ENCODE peak calls at places on chromosome 20, in six cellular contexts. K, D, L, N, H and Z are unnamed samples.

GRCh38 chr20:63553251-63553932 is 567 bp upstream of the FNDC11 start:
- DNase-seq in K (peak), D (peak), L (peak), N (peak), H (peak), Z (peak)

GRCh38 chr20:44405785-44406571 is 50.5 kb downstream of the HNF4A start:
- DNase-seq in K (no peak), D (no peak), L (no peak), N (no peak), H (no peak), Z (no peak)

GRCh38 chr20:50073500-50073899 is 39.5 kb downstream of the UBE2V1 start:
- DNase-seq in K (peak), D (no peak), L (no peak), N (no peak), H (no peak), Z (no peak)

GRCh38 chr20:31652917-31653385 is 15.2 kb downstream of the COX4I2 start:
- DNase-seq in K (no peak), D (peak), L (no peak), N (no peak), H (no peak), Z (peak)

GRCh38 chr20:5090191-5090590 is 29.6 kb downstream of the PCNA start:
- DNase-seq in K (no peak), D (peak), L (no peak), N (peak), H (no peak), Z (no peak)

GRCh38 chr20:44566811-44567210 is 15.6 kb upstream of the PKIG start:
- DNase-seq in K (no peak), D (no peak), L (no peak), N (no peak), H (no peak), Z (no peak)

GRCh38 chr20:20815711-20816455 is 103.4 kb upstream of the RALGAPA2 start:
- DNase-seq in K (no peak), D (no peak), L (no peak), N (peak), H (no peak), Z (no peak)

GRCh38 chr20:37243937-37244571 is 17.6 kb downstream of the GHRH start:
- DNase-seq in K (peak), D (peak), L (no peak), N (no peak), H (no peak), Z (peak)

GRCh38 chr20:44370639-44371218 is 15.2 kb downstream of the HNF4A start:
- DNase-seq in K (no peak), D (no peak), L (no peak), N (no peak), H (no peak), Z (peak)

GRCh38 chr20:42705550-42705949 is 484.2 kb downstream of the PTPRT start:
- DNase-seq in K (no peak), D (no peak), L (no peak), N (no peak), H (no peak), Z (no peak)

GRCh38 chr20:45487231-45487635 is 17.7 kb downstream of the WFDC2 start:
- DNase-seq in K (no peak), D (no peak), L (no peak), N (peak), H (no peak), Z (peak)

GRCh38 chr20:33846291-33846916 is 35.3 kb downstream of the CHMP4B start:
- DNase-seq in K (peak), D (no peak), L (no peak), N (no peak), H (no peak), Z (peak)

GRCh38 chr20:24676353-24676977 is 207.0 kb downstream of the SYNDIG1 start:
- DNase-seq in K (no peak), D (no peak), L (no peak), N (no peak), H (no peak), Z (no peak)

GRCh38 chr20:7736336-7736735 is 203.9 kb downstream of the HAO1 start:
- DNase-seq in K (no peak), D (peak), L (no peak), N (no peak), H (no peak), Z (no peak)

GRCh38 chr20:17619351-17620093 is 49.6 kb downstream of the DSTN start:
- DNase-seq in K (no peak), D (no peak), L (no peak), N (no peak), H (no peak), Z (peak)

GRCh38 chr20:8209061-8209460 is 77.0 kb downstream of the PLCB1 start:
- DNase-seq in K (no peak), D (peak), L (no peak), N (no peak), H (no peak), Z (peak)

GRCh38 chr20:45036044-45036755 is 64.7 kb downstream of the KCNS1 start:
- DNase-seq in K (no peak), D (peak), L (peak), N (no peak), H (no peak), Z (no peak)

GRCh38 chr20:40414843-40415615 is 274.0 kb downstream of the MAFB start:
- DNase-seq in K (no peak), D (no peak), L (no peak), N (no peak), H (no peak), Z (no peak)

GRCh38 chr20:35091808-35092523 is 641 bp downstream of the TRPC4AP start:
- DNase-seq in K (no peak), D (peak), L (no peak), N (no peak), H (no peak), Z (peak)

GRCh38 chr20:19074828-19075516 is 137.5 kb upstream of the SLC24A3 start:
- DNase-seq in K (peak), D (no peak), L (no peak), N (no peak), H (peak), Z (no peak)

GRCh38 chr20:19071442-19071717 is 141.1 kb upstream of the SLC24A3 start:
- DNase-seq in K (no peak), D (no peak), L (no peak), N (no peak), H (no peak), Z (no peak)

GRCh38 chr20:19072988-19073387 is 139.5 kb upstream of the SLC24A3 start:
- DNase-seq in K (no peak), D (no peak), L (no peak), N (no peak), H (no peak), Z (no peak)

GRCh38 chr20:19071902-19072498 is 140.4 kb upstream of the SLC24A3 start:
- DNase-seq in K (no peak), D (no peak), L (no peak), N (no peak), H (no peak), Z (no peak)

GRCh38 chr20:19073584-19074198 is 138.8 kb upstream of the SLC24A3 start:
- DNase-seq in K (no peak), D (no peak), L (no peak), N (peak), H (no peak), Z (no peak)
- TF ChIP-seq CTCF in K (peak), D (no peak), L (no peak), N (peak), H (peak), Z (no peak)

DNA sequence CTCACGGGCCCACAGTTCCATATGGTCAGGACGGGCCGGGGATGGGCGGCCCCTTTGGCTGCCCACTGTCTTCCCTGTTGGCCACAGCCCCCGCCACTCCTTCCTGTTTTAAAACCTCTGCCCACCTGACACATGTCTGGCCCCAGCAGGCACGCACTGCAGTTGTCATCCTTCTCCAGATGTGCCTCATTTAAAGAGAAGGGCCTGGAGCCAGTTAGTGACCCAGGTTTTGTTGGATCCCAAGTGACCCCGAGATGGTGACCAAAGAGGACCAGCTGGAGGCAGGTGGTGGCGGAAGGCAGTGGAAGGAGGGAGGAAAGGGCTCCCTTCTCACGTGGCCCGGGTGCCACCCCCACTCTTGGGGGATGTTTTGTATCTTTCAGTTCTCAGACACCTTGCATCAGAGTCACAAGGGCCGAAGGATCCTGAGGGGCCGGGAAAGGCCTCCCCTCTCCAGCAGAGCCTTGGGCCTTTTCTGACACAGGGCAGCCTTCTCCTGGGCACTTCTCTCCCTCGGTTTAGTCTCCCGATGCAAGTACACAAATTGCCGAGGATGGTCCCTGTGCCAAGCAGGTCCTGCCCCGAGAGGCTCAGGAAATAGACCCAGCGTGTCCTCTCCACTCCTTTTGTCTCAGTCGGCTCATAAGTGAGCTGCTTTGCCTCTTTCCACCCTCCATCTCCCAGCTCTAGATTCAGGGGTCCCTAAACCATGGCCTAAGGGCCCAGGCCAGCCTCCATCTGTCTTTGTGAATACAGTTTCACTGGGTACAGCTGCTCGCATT is 117.6 kb downstream of the SULF2 start:
- DNase-seq in K (no peak), D (no peak), L (no peak), N (no peak), H (no peak), Z (no peak)
- H3K27ac ChIP-seq in K (no peak), D (no peak), L (no peak), N (no peak), H (no peak), Z (no peak)

GRCh38 chr20:16615199-16615598 is 42.0 kb upstream of the KIF16B start:
- DNase-seq in K (no peak), D (peak), L (peak), N (peak), H (no peak), Z (no peak)

GRCh38 chr20:16613954-16614353 is 40.7 kb upstream of the KIF16B start:
- DNase-seq in K (no peak), D (no peak), L (no peak), N (no peak), H (no peak), Z (peak)

GRCh38 chr20:16620961-16621360 is 47.7 kb upstream of the KIF16B start:
- DNase-seq in K (no peak), D (no peak), L (no peak), N (no peak), H (no peak), Z (no peak)

GRCh38 chr20:16619953-16620352 is 46.7 kb upstream of the KIF16B start:
- DNase-seq in K (no peak), D (no peak), L (no peak), N (no peak), H (no peak), Z (no peak)

GRCh38 chr20:16617056-16617455 is 43.8 kb upstream of the KIF16B start:
- DNase-seq in K (no peak), D (no peak), L (no peak), N (no peak), H (no peak), Z (no peak)
- H3K4me3 ChIP-seq in K (no peak), D (no peak), L (no peak), N (no peak), H (no peak), Z (no peak)

GRCh38 chr20:46998497-46999190 is 104.0 kb downstream of the EYA2 start:
- DNase-seq in K (no peak), D (no peak), L (no peak), N (peak), H (no peak), Z (no peak)

GRCh38 chr20:47003223-47003622 is 108.6 kb downstream of the EYA2 start:
- DNase-seq in K (no peak), D (no peak), L (no peak), N (no peak), H (no peak), Z (no peak)

GRCh38 chr20:47004179-47004578 is 109.5 kb downstream of the EYA2 start:
- DNase-seq in K (no peak), D (no peak), L (no peak), N (no peak), H (no peak), Z (no peak)

GRCh38 chr20:46995561-46996142 is 101.0 kb downstream of the EYA2 start:
- DNase-seq in K (no peak), D (no peak), L (no peak), N (no peak), H (no peak), Z (no peak)

GRCh38 chr20:46999821-47000465 is 105.3 kb downstream of the EYA2 start:
- DNase-seq in K (no peak), D (no peak), L (no peak), N (no peak), H (no peak), Z (no peak)
- TF ChIP-seq CTCF in K (no peak), D (no peak), L (no peak), N (no peak), H (no peak), Z (no peak)

GRCh38 chr20:62412194-62413024 is 5.3 kb upstream of the CABLES2 start:
- DNase-seq in K (no peak), D (no peak), L (no peak), N (no peak), H (no peak), Z (no peak)

GRCh38 chr20:62411479-62412193 is 4.6 kb upstream of the CABLES2 start:
- DNase-seq in K (no peak), D (no peak), L (no peak), N (no peak), H (no peak), Z (no peak)

GRCh38 chr20:62413025-62413580 is 6.0 kb upstream of the CABLES2 start:
- DNase-seq in K (no peak), D (no peak), L (no peak), N (no peak), H (no peak), Z (no peak)

GRCh38 chr20:62415354-62416111 is 8.4 kb upstream of the CABLES2 start:
- DNase-seq in K (no peak), D (no peak), L (no peak), N (no peak), H (no peak), Z (no peak)

GRCh38 chr20:62413896-62414481 is 6.9 kb upstream of the CABLES2 start:
- DNase-seq in K (no peak), D (no peak), L (no peak), N (peak), H (no peak), Z (no peak)
- H3K27ac ChIP-seq in K (no peak), D (no peak), L (no peak), N (no peak), H (no peak), Z (no peak)